ENCODE peak calls at places on chromosomes 4 and X, in eight cellular contexts. One of them, this sample, is unnamed.

GRCh38 chrX:97756879-97757278 is 873.2 kb downstream of the RPA4 start:
- DNase-seq in cerebellar nuclear complex: no peak
- DNase-seq in cerebellum: no peak
- DNase-seq in ELR: no peak
- DNase-seq in GM23248: no peak
- DNase-seq in GM23338: no peak
- DNase-seq in GM20000: no peak
- DNase-seq in effector CD4-positive, alpha-beta T cell: no peak
- DNase-seq in this sample: no peak

GRCh38 chr4:166169111-166169510 is 296.1 kb downstream of the TLL1 start:
- DNase-seq in GM20000: peak; percentile 4
- DNase-seq in GM23248: peak; percentile 21
- DNase-seq in cerebellar nuclear complex: no peak
- DNase-seq in ELR: peak; percentile 61
- DNase-seq in GM23338: peak; percentile 56
- DNase-seq in effector CD4-positive, alpha-beta T cell: no peak
- DNase-seq in cerebellum: no peak
- DNase-seq in this sample: no peak

GRCh38 chrX:53421772-53422090 is 723 bp downstream of the SMC1A start:
- DNase-seq in GM23338: no peak
- DNase-seq in GM23248: no peak
- DNase-seq in effector CD4-positive, alpha-beta T cell: no peak
- DNase-seq in cerebellum: no peak
- DNase-seq in GM20000: no peak
- DNase-seq in cerebellar nuclear complex: no peak
- DNase-seq in ELR: no peak
- DNase-seq in this sample: no peak

GRCh38 chrX:45623266-45623665 is 422.6 kb upstream of the DIPK2B start:
- DNase-seq in GM23248: peak; percentile 83
- DNase-seq in GM20000: no peak
- DNase-seq in cerebellar nuclear complex: no peak
- DNase-seq in cerebellum: no peak
- DNase-seq in ELR: peak; percentile 84
- DNase-seq in effector CD4-positive, alpha-beta T cell: no peak
- DNase-seq in GM23338: no peak
- DNase-seq in this sample: no peak

GRCh38 chrX:46757052-46757451 is 1.9 kb downstream of the SLC9A7 start:
- DNase-seq in cerebellar nuclear complex: no peak
- DNase-seq in effector CD4-positive, alpha-beta T cell: no peak
- DNase-seq in cerebellum: no peak
- DNase-seq in GM23248: no peak
- DNase-seq in ELR: no peak
- DNase-seq in GM20000: no peak
- DNase-seq in GM23338: no peak
- DNase-seq in this sample: no peak

GRCh38 chr4:133484287-133484686 is 335.2 kb downstream of the PCDH10 start:
- DNase-seq in GM20000: no peak
- DNase-seq in cerebellum: no peak
- DNase-seq in GM23248: no peak
- DNase-seq in GM23338: no peak
- DNase-seq in cerebellar nuclear complex: no peak
- DNase-seq in ELR: no peak
- DNase-seq in effector CD4-positive, alpha-beta T cell: no peak
- DNase-seq in this sample: no peak

GRCh38 chr4:72577211-72577610 is 8.2 kb upstream of the ADAMTS3 start:
- DNase-seq in GM20000: no peak
- DNase-seq in GM23338: no peak
- DNase-seq in effector CD4-positive, alpha-beta T cell: no peak
- DNase-seq in GM23248: no peak
- DNase-seq in cerebellar nuclear complex: no peak
- DNase-seq in ELR: no peak
- DNase-seq in cerebellum: no peak
- DNase-seq in this sample: no peak

GRCh38 chrX:6826856-6827255 is 291.9 kb upstream of the VCX3A start:
- DNase-seq in cerebellar nuclear complex: no peak
- DNase-seq in cerebellum: no peak
- DNase-seq in GM23248: no peak
- DNase-seq in ELR: no peak
- DNase-seq in effector CD4-positive, alpha-beta T cell: no peak
- DNase-seq in GM20000: no peak
- DNase-seq in GM23338: no peak
- DNase-seq in this sample: no peak

GRCh38 chr4:86497131-86497530 is 97.0 kb upstream of the PTPN13 start:
- DNase-seq in cerebellar nuclear complex: no peak
- DNase-seq in ELR: peak; percentile 4
- DNase-seq in GM20000: no peak
- DNase-seq in GM23338: no peak
- DNase-seq in GM23248: peak; percentile 77
- DNase-seq in cerebellum: no peak
- DNase-seq in effector CD4-positive, alpha-beta T cell: no peak
- DNase-seq in this sample: no peak

GRCh38 chrX:21487832-21488231 is 113.6 kb downstream of the CNKSR2 start:
- DNase-seq in effector CD4-positive, alpha-beta T cell: no peak
- DNase-seq in ELR: peak; percentile 13
- DNase-seq in cerebellar nuclear complex: no peak
- DNase-seq in GM23248: no peak
- DNase-seq in GM20000: no peak
- DNase-seq in cerebellum: no peak
- DNase-seq in GM23338: peak; percentile 9
- DNase-seq in this sample: no peak

GRCh38 chr4:123127865-123128264 is 205.5 kb upstream of the NUDT6 start:
- DNase-seq in GM20000: no peak
- DNase-seq in cerebellar nuclear complex: no peak
- DNase-seq in effector CD4-positive, alpha-beta T cell: no peak
- DNase-seq in ELR: no peak
- DNase-seq in GM23338: no peak
- DNase-seq in GM23248: no peak
- DNase-seq in cerebellum: no peak
- DNase-seq in this sample: no peak

GRCh38 chr4:67714248-67714583 is 13.3 kb upstream of the UBA6 start:
- DNase-seq in ELR: no peak
- DNase-seq in GM20000: peak; percentile 38
- DNase-seq in GM23338: no peak
- DNase-seq in cerebellar nuclear complex: no peak
- DNase-seq in cerebellum: no peak
- DNase-seq in effector CD4-positive, alpha-beta T cell: no peak
- DNase-seq in GM23248: no peak
- DNase-seq in this sample: no peak

GRCh38 chrX:15158350-15158735 is 111.5 kb downstream of the ASB9 start:
- DNase-seq in GM20000: no peak
- DNase-seq in cerebellar nuclear complex: no peak
- DNase-seq in GM23248: no peak
- DNase-seq in ELR: no peak
- DNase-seq in GM23338: no peak
- DNase-seq in effector CD4-positive, alpha-beta T cell: no peak
- DNase-seq in cerebellum: no peak
- DNase-seq in this sample: no peak

GRCh38 chr4:52635130-52635529 is 24.0 kb downstream of the USP46 start:
- DNase-seq in GM20000: no peak
- DNase-seq in GM23338: no peak
- DNase-seq in cerebellum: no peak
- DNase-seq in effector CD4-positive, alpha-beta T cell: no peak
- DNase-seq in cerebellar nuclear complex: no peak
- DNase-seq in ELR: no peak
- DNase-seq in GM23248: no peak
- DNase-seq in this sample: no peak

GRCh38 chrX:133776072-133776471 is 209.3 kb downstream of the GPC3 start:
- DNase-seq in cerebellar nuclear complex: no peak
- DNase-seq in GM20000: no peak
- DNase-seq in effector CD4-positive, alpha-beta T cell: no peak
- DNase-seq in ELR: no peak
- DNase-seq in GM23338: peak; percentile 68
- DNase-seq in GM23248: no peak
- DNase-seq in cerebellum: no peak
- DNase-seq in this sample: no peak

GRCh38 chrX:129717902-129718301 is 20.9 kb upstream of the XPNPEP2 start:
- DNase-seq in GM20000: no peak
- DNase-seq in cerebellum: no peak
- DNase-seq in ELR: peak; percentile 58
- DNase-seq in effector CD4-positive, alpha-beta T cell: no peak
- DNase-seq in GM23248: peak; percentile 80
- DNase-seq in GM23338: no peak
- DNase-seq in cerebellar nuclear complex: no peak
- DNase-seq in this sample: no peak

GRCh38 chr4:53943345-53944085 is 120.9 kb downstream of the CHIC2 start:
- DNase-seq in GM20000: no peak
- DNase-seq in cerebellar nuclear complex: no peak
- DNase-seq in effector CD4-positive, alpha-beta T cell: no peak
- DNase-seq in ELR: peak; percentile 85
- DNase-seq in GM23338: no peak
- DNase-seq in GM23248: peak; percentile 85
- DNase-seq in cerebellum: no peak
- DNase-seq in this sample: no peak

GRCh38 chrX:28693101-28693500 is 105.9 kb downstream of the IL1RAPL1 start:
- DNase-seq in ELR: no peak
- DNase-seq in GM23248: no peak
- DNase-seq in cerebellar nuclear complex: no peak
- DNase-seq in GM23338: no peak
- DNase-seq in effector CD4-positive, alpha-beta T cell: no peak
- DNase-seq in GM20000: no peak
- DNase-seq in cerebellum: no peak
- DNase-seq in this sample: no peak

GRCh38 chr4:128606173-128606572 is 203.3 kb upstream of the JADE1 start:
- DNase-seq in effector CD4-positive, alpha-beta T cell: no peak
- DNase-seq in GM20000: no peak
- DNase-seq in ELR: peak; percentile 87
- DNase-seq in cerebellum: no peak
- DNase-seq in GM23248: peak; percentile 79
- DNase-seq in cerebellar nuclear complex: no peak
- DNase-seq in GM23338: no peak
- DNase-seq in this sample: no peak

GRCh38 chrX:23784487-23785301 is 1.7 kb downstream of the SAT1 start:
- DNase-seq in ELR: peak; percentile 85
- DNase-seq in GM23338: no peak
- DNase-seq in cerebellar nuclear complex: no peak
- DNase-seq in GM20000: peak; percentile 14
- DNase-seq in cerebellum: no peak
- DNase-seq in GM23248: peak; percentile 85
- DNase-seq in effector CD4-positive, alpha-beta T cell: no peak
- DNase-seq in this sample: no peak

GRCh38 chr4:38385286-38386010 is 278.6 kb upstream of the KLF3 start:
- DNase-seq in effector CD4-positive, alpha-beta T cell: no peak
- DNase-seq in GM23248: no peak
- DNase-seq in ELR: no peak
- DNase-seq in GM20000: no peak
- DNase-seq in GM23338: no peak
- DNase-seq in cerebellum: no peak
- DNase-seq in cerebellar nuclear complex: no peak
- DNase-seq in this sample: no peak